ENCODE peak calls at places on chromosomes 3 and 15, in eight cellular contexts. One of them, this sample, is unnamed.

GRCh38 chr15:95350908-95351307 is 979.6 kb upstream of the NR2F2 start:
- DNase-seq in HCT116: no peak
- DNase-seq in sigmoid colon: no peak
- DNase-seq in endothelial cell of umbilical vein: no peak
- DNase-seq in stomach: no peak
- DNase-seq in HepG2: no peak
- DNase-seq in transverse colon: no peak
- DNase-seq in breast epithelium: no peak
- DNase-seq in this sample: no peak

GRCh38 chr3:66037986-66038369 is 740 bp downstream of the MAGI1 start:
- DNase-seq in endothelial cell of umbilical vein: no peak
- DNase-seq in transverse colon: peak
- DNase-seq in HCT116: no peak
- DNase-seq in HepG2: no peak
- DNase-seq in breast epithelium: peak
- DNase-seq in stomach: no peak
- DNase-seq in sigmoid colon: no peak
- DNase-seq in this sample: no peak

GRCh38 chr3:127620637-127621375 is 8.2 kb upstream of the PODXL2 start:
- DNase-seq in HepG2: no peak
- DNase-seq in sigmoid colon: no peak
- DNase-seq in endothelial cell of umbilical vein: no peak
- DNase-seq in HCT116: no peak
- DNase-seq in stomach: no peak
- DNase-seq in transverse colon: no peak
- DNase-seq in breast epithelium: no peak
- DNase-seq in this sample: no peak

GRCh38 chr3:179452166-179452544 is 885 bp upstream of the GNB4 start:
- DNase-seq in HCT116: no peak
- DNase-seq in HepG2: no peak
- DNase-seq in stomach: no peak
- DNase-seq in transverse colon: no peak
- DNase-seq in breast epithelium: no peak
- DNase-seq in endothelial cell of umbilical vein: peak
- DNase-seq in sigmoid colon: no peak
- DNase-seq in this sample: no peak

GRCh38 chr3:78994174-78995027 is 773.4 kb downstream of the ROBO1 start:
- DNase-seq in HCT116: no peak
- DNase-seq in stomach: no peak
- DNase-seq in sigmoid colon: no peak
- DNase-seq in endothelial cell of umbilical vein: peak
- DNase-seq in HepG2: peak
- DNase-seq in transverse colon: no peak
- DNase-seq in breast epithelium: no peak
- DNase-seq in this sample: no peak

GRCh38 chr3:182711853-182712252 is 81.5 kb upstream of the ATP11B start:
- DNase-seq in breast epithelium: no peak
- DNase-seq in endothelial cell of umbilical vein: no peak
- DNase-seq in HCT116: no peak
- DNase-seq in sigmoid colon: no peak
- DNase-seq in transverse colon: no peak
- DNase-seq in stomach: no peak
- DNase-seq in HepG2: no peak
- DNase-seq in this sample: no peak

GRCh38 chr3:16357191-16357590 is 92.2 kb downstream of the OXNAD1 start:
- DNase-seq in stomach: no peak
- DNase-seq in breast epithelium: no peak
- DNase-seq in sigmoid colon: no peak
- DNase-seq in transverse colon: no peak
- DNase-seq in endothelial cell of umbilical vein: no peak
- DNase-seq in HepG2: no peak
- DNase-seq in HCT116: no peak
- DNase-seq in this sample: no peak

GRCh38 chr3:126494204-126494603 is 18.5 kb upstream of the ZXDC start:
- DNase-seq in breast epithelium: no peak
- DNase-seq in HepG2: no peak
- DNase-seq in transverse colon: no peak
- DNase-seq in endothelial cell of umbilical vein: no peak
- DNase-seq in stomach: no peak
- DNase-seq in HCT116: no peak
- DNase-seq in sigmoid colon: no peak
- DNase-seq in this sample: peak

GRCh38 chr3:114899186-114899931 is 247.7 kb downstream of the ZBTB20 start:
- DNase-seq in transverse colon: peak
- DNase-seq in HepG2: peak
- DNase-seq in sigmoid colon: no peak
- DNase-seq in endothelial cell of umbilical vein: no peak
- DNase-seq in HCT116: no peak
- DNase-seq in stomach: no peak
- DNase-seq in breast epithelium: no peak
- DNase-seq in this sample: no peak

GRCh38 chr3:149450281-149450680 is 24.2 kb upstream of the TM4SF4 start:
- DNase-seq in breast epithelium: no peak
- DNase-seq in HepG2: no peak
- DNase-seq in transverse colon: no peak
- DNase-seq in stomach: no peak
- DNase-seq in sigmoid colon: no peak
- DNase-seq in endothelial cell of umbilical vein: no peak
- DNase-seq in HCT116: no peak
- DNase-seq in this sample: no peak

GRCh38 chr3:37453393-37454391 is 279.3 kb upstream of the LRRFIP2 start:
- DNase-seq in transverse colon: peak
- DNase-seq in breast epithelium: peak
- DNase-seq in endothelial cell of umbilical vein: no peak
- DNase-seq in stomach: peak
- DNase-seq in HepG2: peak
- DNase-seq in HCT116: no peak
- DNase-seq in sigmoid colon: peak
- DNase-seq in this sample: peak

GRCh38 chr15:57458255-57458850 is 82.0 kb downstream of the CGNL1 start:
- DNase-seq in transverse colon: no peak
- DNase-seq in HCT116: no peak
- DNase-seq in breast epithelium: no peak
- DNase-seq in sigmoid colon: no peak
- DNase-seq in endothelial cell of umbilical vein: peak
- DNase-seq in stomach: peak
- DNase-seq in HepG2: no peak
- DNase-seq in this sample: no peak

GRCh38 chr3:63264716-63265115 is 13.4 kb upstream of the SYNPR start:
- DNase-seq in transverse colon: no peak
- DNase-seq in sigmoid colon: no peak
- DNase-seq in HCT116: no peak
- DNase-seq in stomach: no peak
- DNase-seq in HepG2: no peak
- DNase-seq in endothelial cell of umbilical vein: no peak
- DNase-seq in breast epithelium: no peak
- DNase-seq in this sample: no peak
- H3K4me3 ChIP-seq in transverse colon: no peak
- H3K4me3 ChIP-seq in sigmoid colon: no peak
- H3K4me3 ChIP-seq in HCT116: no peak
- H3K4me3 ChIP-seq in stomach: no peak
- H3K4me3 ChIP-seq in HepG2: no peak
- H3K4me3 ChIP-seq in endothelial cell of umbilical vein: no peak
- H3K4me3 ChIP-seq in breast epithelium: no peak
- H3K4me3 ChIP-seq in this sample: no peak

DNA sequence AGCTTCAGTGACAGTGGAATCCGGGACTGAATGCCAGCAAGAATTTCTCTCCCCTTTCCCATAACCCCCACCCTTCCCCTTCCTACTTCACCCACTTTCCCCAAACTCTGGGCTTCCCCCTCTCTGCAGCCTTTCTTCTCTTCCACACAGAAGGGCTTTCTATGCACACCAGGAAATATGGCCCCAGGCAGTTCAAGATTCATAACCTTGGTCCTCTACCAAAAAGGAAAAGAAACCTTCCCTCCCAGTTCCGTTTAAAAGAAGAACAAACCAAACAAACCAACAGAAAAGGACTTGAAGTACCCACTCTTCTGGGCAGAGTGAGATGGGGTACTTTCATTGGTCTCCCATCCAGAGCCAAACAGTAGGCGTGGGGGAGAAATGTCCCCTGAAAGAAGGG is 68.8 kb upstream of the ABHD2 start:
- DNase-seq in stomach: no peak
- DNase-seq in transverse colon: no peak
- DNase-seq in HepG2: no peak
- DNase-seq in breast epithelium: no peak
- DNase-seq in endothelial cell of umbilical vein: no peak
- DNase-seq in sigmoid colon: no peak
- DNase-seq in HCT116: no peak
- DNase-seq in this sample: no peak
- H3K27ac ChIP-seq in stomach: peak
- H3K27ac ChIP-seq in transverse colon: no peak
- H3K27ac ChIP-seq in HepG2: no peak
- H3K27ac ChIP-seq in breast epithelium: peak
- H3K27ac ChIP-seq in endothelial cell of umbilical vein: no peak
- H3K27ac ChIP-seq in sigmoid colon: no peak
- H3K27ac ChIP-seq in HCT116: no peak
- H3K27ac ChIP-seq in this sample: no peak

GRCh38 chr3:107456501-107456900 is 66.3 kb upstream of the BBX start:
- DNase-seq in stomach: no peak
- DNase-seq in HCT116: no peak
- DNase-seq in sigmoid colon: no peak
- DNase-seq in transverse colon: no peak
- DNase-seq in HepG2: no peak
- DNase-seq in endothelial cell of umbilical vein: no peak
- DNase-seq in breast epithelium: no peak
- DNase-seq in this sample: no peak
- TF ChIP-seq POLR2AphosphoS5 in stomach: no peak
- TF ChIP-seq POLR2AphosphoS5 in HCT116: no peak
- TF ChIP-seq POLR2AphosphoS5 in sigmoid colon: no peak
- TF ChIP-seq POLR2AphosphoS5 in transverse colon: no peak
- TF ChIP-seq POLR2AphosphoS5 in HepG2: no peak
- TF ChIP-seq POLR2AphosphoS5 in endothelial cell of umbilical vein: no peak
- TF ChIP-seq POLR2AphosphoS5 in breast epithelium: no peak
- TF ChIP-seq POLR2AphosphoS5 in this sample: no peak

GRCh38 chr15:76196286-76196948 is 114.9 kb downstream of the ETFA start:
- DNase-seq in HCT116: peak
- DNase-seq in sigmoid colon: peak
- DNase-seq in breast epithelium: peak
- DNase-seq in transverse colon: peak
- DNase-seq in stomach: peak
- DNase-seq in endothelial cell of umbilical vein: peak
- DNase-seq in HepG2: peak
- DNase-seq in this sample: peak
- H3K4me3 ChIP-seq in HCT116: no peak
- H3K4me3 ChIP-seq in sigmoid colon: no peak
- H3K4me3 ChIP-seq in breast epithelium: peak
- H3K4me3 ChIP-seq in transverse colon: no peak
- H3K4me3 ChIP-seq in stomach: no peak
- H3K4me3 ChIP-seq in endothelial cell of umbilical vein: no peak
- H3K4me3 ChIP-seq in HepG2: no peak
- H3K4me3 ChIP-seq in this sample: no peak

This sample was measured in suprapubic skin.